ENCODE peak calls at places on chromosomes 4 and X, in eight cellular contexts. C is heart left ventricle, W is heart right ventricle, K is tibial artery, T is brain microvascular endothelial cell, H is fibroblast of the aortic adventitia, V is activated B cell treated with CpG ODN at 0.5 μM for 24 hours, N is HFF-Myc. X is an unnamed sample.

GRCh38 chr4:138542191-138542771 is 300.1 kb upstream of the SLC7A11 start:
- DNase-seq in W (no peak), T (no peak), N (no peak), H (no peak), K (no peak), V (no peak), C (no peak), X (no peak)

GRCh38 chr4:52588771-52589591 is 70.1 kb downstream of the USP46 start:
- DNase-seq in N (no peak), W (no peak), K (no peak), H (peak; percentile 45), C (no peak), V (no peak), T (peak; percentile 99), X (no peak)

GRCh38 chr4:108113229-108113628 is 55.5 kb downstream of the LEF1 start:
- DNase-seq in V (no peak), H (no peak), N (no peak), T (no peak), C (no peak), W (no peak), K (no peak), X (no peak)

GRCh38 chr4:113919145-113919544 is 60.3 kb downstream of the ARSJ start:
- DNase-seq in H (no peak), K (no peak), C (no peak), N (no peak), W (no peak), V (no peak), T (no peak), X (no peak)

GRCh38 chrX:39065051-39065871 is 264.0 kb downstream of the MID1IP1 start:
- DNase-seq in V (no peak), C (no peak), K (no peak), W (no peak), H (no peak), N (no peak), T (no peak), X (no peak)

GRCh38 chr4:1544861-1545275 is 138.6 kb upstream of the NKX1-1 start:
- DNase-seq in W (peak; percentile 21), H (no peak), V (no peak), K (no peak), C (peak; percentile 26), N (no peak), T (no peak), X (no peak)

GRCh38 chr4:1873776-1874175 is 2.6 kb downstream of the NSD2 start:
- DNase-seq in T (no peak), V (no peak), W (no peak), H (no peak), N (no peak), C (no peak), K (no peak), X (no peak)

GRCh38 chrX:150060406-150060805 is 122.1 kb upstream of the EOLA2 start:
- DNase-seq in K (no peak), T (peak; percentile 50), N (no peak), W (no peak), V (no peak), H (no peak), C (no peak), X (no peak)

GRCh38 chr4:109406337-109406931 is 27.2 kb upstream of the SEC24B start:
- DNase-seq in V (no peak), T (peak; percentile 54), C (no peak), N (peak; percentile 29), W (no peak), H (peak; percentile 74), K (no peak), X (no peak)

GRCh38 chr4:73707918-73708577 is 32.3 kb upstream of the CXCL8 start:
- DNase-seq in T (peak; percentile 94), V (no peak), N (peak; percentile 67), H (peak; percentile 97), K (peak; percentile 78), W (peak; percentile 15), C (peak; percentile 65), X (no peak)

GRCh38 chr4:8176547-8177399 is 18.2 kb upstream of the ABLIM2 start:
- DNase-seq in C (peak; percentile 66), H (peak; percentile 54), K (no peak), N (no peak), W (peak; percentile 51), T (peak; percentile 53), V (peak; percentile 33), X (peak; percentile 75)

GRCh38 chrX:72142094-72142843 is 10.6 kb upstream of the RTL5 start:
- DNase-seq in N (no peak), C (no peak), V (no peak), W (no peak), H (no peak), K (no peak), T (no peak), X (no peak)

GRCh38 chr4:173185832-173186545 is 17.4 kb downstream of the GALNT7 start:
- DNase-seq in N (no peak), W (no peak), H (peak; percentile 17), K (no peak), V (no peak), T (no peak), C (no peak), X (no peak)

GRCh38 chrX:138858438-138858837 is 146.9 kb upstream of the FGF13 start:
- DNase-seq in W (no peak), V (no peak), N (no peak), C (no peak), T (no peak), K (no peak), H (peak; percentile 83), X (no peak)

GRCh38 chrX:41921492-41922124 is 1.7 kb downstream of the CASK start:
- DNase-seq in W (no peak), V (no peak), N (no peak), H (peak; percentile 72), C (no peak), K (no peak), T (no peak), X (no peak)

GRCh38 chrX:41481264-41482109 is 34.3 kb downstream of the NYX start:
- DNase-seq in H (peak; percentile 5), V (no peak), K (no peak), C (no peak), W (no peak), T (no peak), N (no peak), X (no peak)

GRCh38 chrX:129980540-129981206 is 1.8 kb upstream of the BCORL1 start:
- DNase-seq in V (peak; percentile 27), C (peak; percentile 71), H (no peak), W (peak; percentile 72), K (peak; percentile 82), N (no peak), T (no peak), X (no peak)

GRCh38 chr4:145076473-145076855 is 21.5 kb downstream of the ANAPC10 start:
- DNase-seq in N (no peak), K (no peak), C (no peak), T (no peak), V (no peak), H (peak; percentile 12), W (no peak), X (no peak)

GRCh38 chr4:26081795-26082498 is 167.9 kb downstream of the SMIM20 start:
- DNase-seq in C (no peak), N (no peak), K (no peak), V (no peak), T (no peak), W (no peak), H (peak; percentile 65), X (peak; percentile 24)

GRCh38 chr4:48906283-48907173 is at the start of gene OCIAD2:
- DNase-seq in W (peak; percentile 50), K (peak; percentile 76), T (no peak), V (peak; percentile 65), N (no peak), C (peak; percentile 65), H (no peak), X (peak; percentile 75)

GRCh38 chrX:123728554-123728953 is 4.3 kb downstream of the THOC2 start:
- DNase-seq in C (no peak), V (no peak), W (no peak), N (no peak), K (no peak), H (no peak), T (no peak), X (no peak)

GRCh38 chr4:81604683-81605082 is 133.0 kb upstream of the RASGEF1B start:
- DNase-seq in V (no peak), H (no peak), N (no peak), T (no peak), C (no peak), K (no peak), W (no peak), X (no peak)

GRCh38 chr4:151604238-151604637 is 156.6 kb downstream of the GATB start:
- DNase-seq in T (no peak), W (no peak), H (peak; percentile 47), K (no peak), V (no peak), N (peak; percentile 7), C (no peak), X (no peak)
- TF ChIP-seq CTCF in T (peak; percentile 58), W (no peak), H (peak; percentile 66), K (no peak), V (no peak), N (peak; percentile 35), C (no peak), X (peak; percentile 41)

GRCh38 chr4:140400111-140400510 is 26.7 kb downstream of the SCOC start:
- DNase-seq in N (no peak), T (no peak), W (no peak), C (no peak), K (no peak), H (no peak), V (no peak), X (no peak)

DNA sequence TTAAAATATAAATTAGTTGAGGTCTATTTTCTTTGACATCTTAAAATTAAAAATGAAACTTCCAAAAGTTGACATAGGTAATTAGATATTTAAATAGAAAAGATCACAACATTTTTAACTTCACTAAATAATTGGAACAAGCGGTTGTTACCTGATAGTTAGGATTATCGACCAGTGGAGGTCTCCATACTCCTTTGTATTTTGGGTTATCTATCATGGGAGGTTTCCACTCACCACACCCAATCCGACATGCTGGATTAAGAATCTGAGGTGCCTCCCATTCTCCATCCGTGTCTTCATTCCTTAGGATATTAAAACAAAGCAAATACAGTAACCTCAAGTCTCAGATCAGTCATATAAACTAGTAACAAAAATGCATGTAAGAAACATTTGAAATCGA is 22.2 kb downstream of the SCOC start:
- DNase-seq in W (no peak), H (no peak), K (no peak), N (no peak), V (no peak), C (no peak), T (no peak), X (no peak)
- TF ChIP-seq CTCF in W (no peak), H (no peak), K (no peak), N (no peak), V (no peak), C (no peak), T (no peak), X (peak; percentile 9)

GRCh38 chrX:57817302-57817701 is 93.0 kb downstream of the ZXDA start:
- DNase-seq in V (no peak), C (no peak), H (peak; percentile 2), K (no peak), N (no peak), W (no peak), T (no peak), X (no peak)
- TF ChIP-seq CTCF in V (no peak), C (no peak), H (peak; percentile 63), K (no peak), N (no peak), W (peak; percentile 48), T (no peak), X (peak; percentile 29)

DNA sequence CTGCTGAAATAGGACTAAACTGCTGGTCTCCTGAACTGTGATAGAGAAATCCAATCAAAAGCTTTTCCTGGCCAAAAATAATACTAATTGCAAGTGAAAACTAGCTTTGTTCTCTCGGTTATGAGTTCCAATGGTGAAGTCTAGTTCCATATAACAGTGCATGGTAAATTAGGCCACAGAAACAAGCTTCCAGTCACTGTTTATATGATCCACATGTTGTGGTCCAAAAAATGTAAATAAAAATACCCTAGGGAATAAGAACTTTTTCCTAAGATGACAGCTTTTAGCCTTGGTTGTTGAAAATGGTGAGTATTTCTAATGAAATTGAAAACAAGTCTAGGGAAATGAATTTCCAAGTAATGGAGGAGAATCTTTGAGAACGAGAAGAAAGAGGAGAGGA is 26.0 kb downstream of the PALLD start:
- DNase-seq in V (no peak), C (no peak), N (no peak), H (no peak), W (no peak), T (no peak), K (no peak), X (no peak)
- TF ChIP-seq CTCF in V (no peak), C (no peak), N (no peak), H (no peak), W (no peak), T (no peak), K (no peak), X (no peak)

X was measured in D721Med.